ENCODE peak calls at places on chromosomes 7 and 10, in five cellular contexts. One of them, this sample, is unnamed.

GRCh38 chr7:114663502-114663901 is 248.9 kb downstream of the FOXP2 start:
- DNase-seq in HepG2: peak; percentile 3
- DNase-seq in K562: no peak
- DNase-seq in GM12878: peak; percentile 15
- DNase-seq in SK-N-SH: no peak
- DNase-seq in this sample: peak; percentile 34

GRCh38 chr7:143499246-143499645 is 21.6 kb downstream of the TAS2R41 start:
- DNase-seq in HepG2: no peak
- DNase-seq in K562: no peak
- DNase-seq in GM12878: no peak
- DNase-seq in SK-N-SH: no peak
- DNase-seq in this sample: peak; percentile 34

GRCh38 chr7:100753750-100754149 is 20.4 kb downstream of the ZAN start:
- DNase-seq in HepG2: no peak
- DNase-seq in K562: no peak
- DNase-seq in GM12878: no peak
- DNase-seq in SK-N-SH: no peak
- DNase-seq in this sample: peak; percentile 1

GRCh38 chr7:147636553-147636952 is 954.0 kb upstream of the C7orf33 start:
- DNase-seq in HepG2: no peak
- DNase-seq in K562: no peak
- DNase-seq in GM12878: no peak
- DNase-seq in SK-N-SH: no peak
- DNase-seq in this sample: no peak

GRCh38 chr10:86372119-86372784 is 5.7 kb upstream of the GRID1 start:
- DNase-seq in HepG2: no peak
- DNase-seq in K562: no peak
- DNase-seq in GM12878: no peak
- DNase-seq in SK-N-SH: no peak
- DNase-seq in this sample: no peak

GRCh38 chr10:12465385-12466136 is 116.2 kb downstream of the CAMK1D start:
- DNase-seq in HepG2: no peak
- DNase-seq in K562: no peak
- DNase-seq in GM12878: no peak
- DNase-seq in SK-N-SH: no peak
- DNase-seq in this sample: peak; percentile 26

GRCh38 chr10:122116331-122116730 is 127.4 kb downstream of the TACC2 start:
- DNase-seq in HepG2: peak; percentile 26
- DNase-seq in K562: no peak
- DNase-seq in GM12878: no peak
- DNase-seq in SK-N-SH: no peak
- DNase-seq in this sample: peak; percentile 96

GRCh38 chr7:121261207-121261884 is 67.5 kb upstream of the WNT16 start:
- DNase-seq in HepG2: no peak
- DNase-seq in K562: no peak
- DNase-seq in GM12878: no peak
- DNase-seq in SK-N-SH: no peak
- DNase-seq in this sample: no peak

GRCh38 chr10:5442056-5442989 is 30.0 kb downstream of the NET1 start:
- DNase-seq in HepG2: peak; percentile 43
- DNase-seq in K562: peak; percentile 29
- DNase-seq in GM12878: no peak
- DNase-seq in SK-N-SH: peak; percentile 56
- DNase-seq in this sample: peak; percentile 55

GRCh38 chr10:52950578-52950977 is 178.0 kb upstream of the MBL2 start:
- DNase-seq in HepG2: peak; percentile 7
- DNase-seq in K562: no peak
- DNase-seq in GM12878: no peak
- DNase-seq in SK-N-SH: no peak
- DNase-seq in this sample: no peak

GRCh38 chr10:132158810-132159209 is 27.9 kb upstream of the DPYSL4 start:
- DNase-seq in HepG2: no peak
- DNase-seq in K562: no peak
- DNase-seq in GM12878: no peak
- DNase-seq in SK-N-SH: peak; percentile 71
- DNase-seq in this sample: no peak

GRCh38 chr7:867406-868188 is 8.8 kb upstream of the GET4 start:
- DNase-seq in HepG2: no peak
- DNase-seq in K562: no peak
- DNase-seq in GM12878: no peak
- DNase-seq in SK-N-SH: no peak
- DNase-seq in this sample: peak; percentile 54

GRCh38 chr10:71736570-71737355 is 17.2 kb upstream of the C10orf105 start:
- DNase-seq in HepG2: no peak
- DNase-seq in K562: no peak
- DNase-seq in GM12878: no peak
- DNase-seq in SK-N-SH: no peak
- DNase-seq in this sample: no peak

GRCh38 chr10:22552888-22553378 is 161.4 kb downstream of the PIP4K2A start:
- DNase-seq in HepG2: no peak
- DNase-seq in K562: no peak
- DNase-seq in GM12878: no peak
- DNase-seq in SK-N-SH: no peak
- DNase-seq in this sample: peak; percentile 18

GRCh38 chr10:132599712-132600111 is 62.1 kb downstream of the INPP5A start:
- DNase-seq in HepG2: no peak
- DNase-seq in K562: no peak
- DNase-seq in GM12878: no peak
- DNase-seq in SK-N-SH: no peak
- DNase-seq in this sample: no peak

GRCh38 chr7:7931626-7932025 is 37.0 kb upstream of the GLCCI1 start:
- DNase-seq in HepG2: no peak
- DNase-seq in K562: no peak
- DNase-seq in GM12878: no peak
- DNase-seq in SK-N-SH: no peak
- DNase-seq in this sample: no peak
- TF ChIP-seq MXI1 in HepG2: no peak
- TF ChIP-seq MXI1 in K562: no peak
- TF ChIP-seq MXI1 in GM12878: no peak
- TF ChIP-seq MXI1 in SK-N-SH: no peak
- TF ChIP-seq MXI1 in this sample: no peak

DNA sequence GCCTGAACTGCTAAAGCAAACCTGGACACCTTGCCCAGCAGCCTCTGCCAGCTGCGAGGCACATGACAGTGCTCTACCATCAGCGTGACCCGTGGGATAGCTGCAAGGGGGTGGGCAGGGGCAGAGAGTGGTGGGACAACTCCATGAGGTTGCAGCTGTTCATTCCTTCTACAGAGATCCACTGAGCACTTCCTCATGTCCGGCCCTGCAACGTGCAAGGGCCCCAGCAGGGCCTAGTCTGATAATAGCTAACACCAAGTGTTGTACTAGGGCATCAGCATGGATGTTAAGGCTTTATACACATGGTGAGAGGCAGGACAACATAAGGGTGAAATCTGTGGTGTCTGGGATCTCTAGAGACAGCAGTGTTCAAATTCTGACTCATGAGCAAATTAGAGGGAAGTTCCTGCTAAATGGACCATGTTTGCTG is 14.3 kb downstream of the NOD1 start:
- DNase-seq in HepG2: no peak
- DNase-seq in K562: no peak
- DNase-seq in GM12878: peak; percentile 49
- DNase-seq in SK-N-SH: no peak
- DNase-seq in this sample: no peak
- H3K4me2 ChIP-seq in HepG2: no peak overlapping the region
- H3K4me2 ChIP-seq in K562: no peak overlapping the region
- H3K4me2 ChIP-seq in GM12878: peak overlapping the region; percentile 58
- H3K4me2 ChIP-seq in SK-N-SH: no peak overlapping the region
- H3K4me2 ChIP-seq in this sample: no peak overlapping the region

DNA sequence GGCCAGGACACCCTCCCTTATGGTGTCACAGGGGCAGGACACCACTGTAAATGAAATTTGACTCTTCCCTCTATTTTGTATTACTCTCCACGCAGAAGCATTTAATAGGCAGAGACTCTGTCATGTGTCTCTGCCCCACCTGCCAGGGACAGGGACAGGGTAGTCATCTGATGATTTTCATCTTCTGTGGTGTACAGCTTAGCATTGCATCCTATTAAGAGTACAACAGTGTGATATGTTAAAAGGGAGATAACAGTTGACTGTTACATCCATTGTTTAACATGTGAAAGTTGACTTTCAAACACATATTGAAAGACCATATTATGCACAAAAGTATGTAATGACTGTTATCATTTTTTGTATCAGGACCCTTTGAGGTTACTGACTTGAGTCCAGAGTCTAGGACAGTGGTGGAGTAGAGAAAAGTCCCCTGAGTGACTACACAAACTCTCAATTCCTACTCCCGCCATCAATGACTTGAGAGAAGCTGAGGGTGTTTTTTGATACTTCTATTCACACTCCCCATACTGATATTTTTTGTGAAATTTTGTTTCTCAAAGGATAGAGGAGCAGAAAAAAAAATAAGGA is 157.1 kb downstream of the LRRC4 start:
- DNase-seq in HepG2: no peak
- DNase-seq in K562: no peak
- DNase-seq in GM12878: no peak
- DNase-seq in SK-N-SH: no peak
- DNase-seq in this sample: no peak
- TF ChIP-seq MXI1 in HepG2: no peak
- TF ChIP-seq MXI1 in K562: no peak
- TF ChIP-seq MXI1 in GM12878: no peak
- TF ChIP-seq MXI1 in SK-N-SH: no peak
- TF ChIP-seq MXI1 in this sample: no peak

GRCh38 chr10:69818676-69819239 is 17.1 kb downstream of the COL13A1 start:
- DNase-seq in HepG2: no peak
- DNase-seq in K562: no peak
- DNase-seq in GM12878: no peak
- DNase-seq in SK-N-SH: no peak
- DNase-seq in this sample: peak; percentile 38
- H3K4me2 ChIP-seq in HepG2: no peak overlapping the region
- H3K4me2 ChIP-seq in K562: no peak overlapping the region
- H3K4me2 ChIP-seq in GM12878: no peak overlapping the region
- H3K4me2 ChIP-seq in SK-N-SH: no peak overlapping the region
- H3K4me2 ChIP-seq in this sample: no peak overlapping the region